ENCODE peak calls at places on chromosomes 6 and 20, in five cellular contexts. One of them, this sample, is unnamed.

GRCh38 chr20:18019068-18019467 is 38.6 kb downstream of the OVOL2 start:
- DNase-seq in GM12878: no peak
- DNase-seq in GM12891: peak
- DNase-seq in HepG2: peak
- DNase-seq in K562: peak
- DNase-seq in this sample: peak

GRCh38 chr6:140051521-140052455 is 677.3 kb upstream of the CITED2 start:
- DNase-seq in GM12878: no peak
- DNase-seq in GM12891: no peak
- DNase-seq in HepG2: no peak
- DNase-seq in K562: no peak
- DNase-seq in this sample: no peak

GRCh38 chr20:6818033-6818808 is 50.7 kb downstream of the BMP2 start:
- DNase-seq in GM12878: no peak
- DNase-seq in GM12891: no peak
- DNase-seq in HepG2: no peak
- DNase-seq in K562: no peak
- DNase-seq in this sample: no peak

GRCh38 chr20:36866681-36867485 is 9.1 kb upstream of the TLDC2 start:
- DNase-seq in GM12878: no peak
- DNase-seq in GM12891: no peak
- DNase-seq in HepG2: no peak
- DNase-seq in K562: no peak
- DNase-seq in this sample: no peak

GRCh38 chr20:38692436-38693411 is 31.6 kb upstream of the SLC32A1 start:
- DNase-seq in GM12878: no peak
- DNase-seq in GM12891: no peak
- DNase-seq in HepG2: peak
- DNase-seq in K562: peak
- DNase-seq in this sample: no peak

GRCh38 chr6:11354019-11354418 is 121.6 kb upstream of the NEDD9 start:
- DNase-seq in GM12878: no peak
- DNase-seq in GM12891: no peak
- DNase-seq in HepG2: no peak
- DNase-seq in K562: no peak
- DNase-seq in this sample: no peak

GRCh38 chr6:89818977-89819335 is 638 bp downstream of the MDN1 start:
- DNase-seq in GM12878: no peak
- DNase-seq in GM12891: no peak
- DNase-seq in HepG2: peak
- DNase-seq in K562: no peak
- DNase-seq in this sample: no peak

GRCh38 chr6:84522135-84522535 is 242.3 kb downstream of the TBX18 start:
- DNase-seq in GM12878: no peak
- DNase-seq in GM12891: no peak
- DNase-seq in HepG2: no peak
- DNase-seq in K562: no peak
- DNase-seq in this sample: no peak

GRCh38 chr20:57841297-57841866 is 131.6 kb upstream of the PMEPA1 start:
- DNase-seq in GM12878: no peak
- DNase-seq in GM12891: no peak
- DNase-seq in HepG2: no peak
- DNase-seq in K562: no peak
- DNase-seq in this sample: no peak

GRCh38 chr6:137734875-137735182 is 132.2 kb upstream of the TNFAIP3 start:
- DNase-seq in GM12878: no peak
- DNase-seq in GM12891: no peak
- DNase-seq in HepG2: peak
- DNase-seq in K562: no peak
- DNase-seq in this sample: no peak

GRCh38 chr20:37357481-37358365 is 11.8 kb downstream of the SRC start:
- DNase-seq in GM12878: no peak
- DNase-seq in GM12891: no peak
- DNase-seq in HepG2: no peak
- DNase-seq in K562: no peak
- DNase-seq in this sample: no peak

GRCh38 chr20:51473771-51474170 is 68.7 kb downstream of the NFATC2 start:
- DNase-seq in GM12878: no peak
- DNase-seq in GM12891: no peak
- DNase-seq in HepG2: no peak
- DNase-seq in K562: no peak
- DNase-seq in this sample: no peak

GRCh38 chr6:27157461-27158315 is 89.8 kb upstream of the PRSS16 start:
- DNase-seq in GM12878: peak
- DNase-seq in GM12891: no peak
- DNase-seq in HepG2: peak
- DNase-seq in K562: peak
- DNase-seq in this sample: no peak

GRCh38 chr6:15739353-15739752 is 76.5 kb upstream of the DTNBP1 start:
- DNase-seq in GM12878: no peak
- DNase-seq in GM12891: no peak
- DNase-seq in HepG2: no peak
- DNase-seq in K562: no peak
- DNase-seq in this sample: no peak

GRCh38 chr20:44765091-44765490 is 19.4 kb downstream of the KCNK15 start:
- DNase-seq in GM12878: no peak
- DNase-seq in GM12891: no peak
- DNase-seq in HepG2: no peak
- DNase-seq in K562: no peak
- DNase-seq in this sample: no peak

GRCh38 chr6:165245287-165245686 is 64.1 kb downstream of the C6orf118 start:
- DNase-seq in GM12878: no peak
- DNase-seq in GM12891: no peak
- DNase-seq in HepG2: no peak
- DNase-seq in K562: no peak
- DNase-seq in this sample: no peak

GRCh38 chr6:95203153-95203754 is 374.1 kb upstream of the MANEA start:
- DNase-seq in GM12878: no peak
- DNase-seq in GM12891: peak
- DNase-seq in HepG2: peak
- DNase-seq in K562: peak
- DNase-seq in this sample: no peak

GRCh38 chr20:34195355-34195754 is 45.9 kb upstream of the ASIP start:
- DNase-seq in GM12878: no peak
- DNase-seq in GM12891: no peak
- DNase-seq in HepG2: no peak
- DNase-seq in K562: no peak
- DNase-seq in this sample: no peak

GRCh38 chr20:8094845-8095244 is 37.2 kb upstream of the PLCB1 start:
- DNase-seq in GM12878: no peak
- DNase-seq in GM12891: no peak
- DNase-seq in HepG2: peak
- DNase-seq in K562: no peak
- DNase-seq in this sample: no peak

GRCh38 chr20:35561268-35561667 is 19.4 kb downstream of the ERGIC3 start:
- DNase-seq in GM12878: no peak
- DNase-seq in GM12891: no peak
- DNase-seq in HepG2: peak
- DNase-seq in K562: no peak
- DNase-seq in this sample: no peak

GRCh38 chr6:162262466-162263196 is 464.9 kb downstream of the PRKN start:
- DNase-seq in GM12878: no peak
- DNase-seq in GM12891: no peak
- DNase-seq in HepG2: no peak
- DNase-seq in K562: no peak
- DNase-seq in this sample: no peak

GRCh38 chr6:137699036-137699683 is 167.9 kb upstream of the TNFAIP3 start:
- DNase-seq in GM12878: no peak
- DNase-seq in GM12891: no peak
- DNase-seq in HepG2: no peak
- DNase-seq in K562: no peak
- DNase-seq in this sample: no peak

DNA sequence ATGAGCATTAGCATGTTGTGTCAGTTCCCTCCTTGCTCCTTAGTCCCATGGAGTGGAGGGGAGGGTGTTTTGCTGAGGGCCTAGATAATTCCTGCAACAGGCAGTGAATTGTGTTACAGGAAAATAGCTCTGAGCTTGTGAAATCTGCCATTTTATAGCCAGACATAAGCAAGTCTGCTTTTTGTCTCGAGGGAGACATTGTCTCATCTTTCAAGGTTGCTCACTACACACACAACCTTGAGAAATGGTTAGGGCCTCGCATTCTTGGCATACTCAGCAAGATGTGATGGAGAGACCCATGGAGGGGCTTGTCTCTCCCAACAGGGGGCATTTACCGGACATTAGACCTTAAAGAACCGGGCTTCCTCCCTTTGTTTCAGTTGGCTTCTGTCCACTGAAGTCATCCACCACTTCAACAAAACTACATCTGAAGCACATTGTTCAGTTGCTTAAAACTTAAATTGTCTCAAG is 108.0 kb upstream of the FOXO3 start:
- DNase-seq in GM12878: no peak
- DNase-seq in GM12891: no peak
- DNase-seq in HepG2: no peak
- DNase-seq in K562: no peak
- DNase-seq in this sample: no peak
- TF ChIP-seq POLR2A in GM12878: no peak
- TF ChIP-seq POLR2A in GM12891: no peak
- TF ChIP-seq POLR2A in HepG2: no peak
- TF ChIP-seq POLR2A in K562: no peak
- TF ChIP-seq POLR2A in this sample: no peak

GRCh38 chr20:53402233-53403005 is 191.2 kb downstream of the ZNF217 start:
- DNase-seq in GM12878: no peak
- DNase-seq in GM12891: no peak
- DNase-seq in HepG2: no peak
- DNase-seq in K562: no peak
- DNase-seq in this sample: no peak

GRCh38 chr20:53403029-53403428 is 190.6 kb downstream of the ZNF217 start:
- DNase-seq in GM12878: no peak
- DNase-seq in GM12891: no peak
- DNase-seq in HepG2: no peak
- DNase-seq in K562: no peak
- DNase-seq in this sample: no peak

GRCh38 chr20:53408728-53409157 is 184.9 kb downstream of the ZNF217 start:
- DNase-seq in GM12878: no peak
- DNase-seq in GM12891: no peak
- DNase-seq in HepG2: no peak
- DNase-seq in K562: no peak
- DNase-seq in this sample: no peak

GRCh38 chr20:53406580-53406979 is 187.1 kb downstream of the ZNF217 start:
- DNase-seq in GM12878: no peak
- DNase-seq in GM12891: no peak
- DNase-seq in HepG2: no peak
- DNase-seq in K562: no peak
- DNase-seq in this sample: no peak

GRCh38 chr20:53405070-53405603 is 188.5 kb downstream of the ZNF217 start:
- DNase-seq in GM12878: no peak
- DNase-seq in GM12891: no peak
- DNase-seq in HepG2: no peak
- DNase-seq in K562: no peak
- DNase-seq in this sample: no peak
- TF ChIP-seq TAF1 in GM12878: no peak
- TF ChIP-seq TAF1 in GM12891: no peak
- TF ChIP-seq TAF1 in HepG2: no peak
- TF ChIP-seq TAF1 in K562: no peak
- TF ChIP-seq TAF1 in this sample: no peak

GRCh38 chr6:31402324-31403282 is 792 bp upstream of the MICA start:
- DNase-seq in GM12878: no peak
- DNase-seq in GM12891: no peak
- DNase-seq in HepG2: no peak
- DNase-seq in K562: no peak
- DNase-seq in this sample: no peak

GRCh38 chr6:31400467-31401289 is 2.7 kb upstream of the MICA start:
- DNase-seq in GM12878: no peak
- DNase-seq in GM12891: no peak
- DNase-seq in HepG2: peak
- DNase-seq in K562: peak
- DNase-seq in this sample: no peak

GRCh38 chr6:31401403-31401802 is 2.0 kb upstream of the MICA start:
- DNase-seq in GM12878: no peak
- DNase-seq in GM12891: no peak
- DNase-seq in HepG2: peak
- DNase-seq in K562: no peak
- DNase-seq in this sample: no peak

GRCh38 chr6:31397901-31398300 is 5.5 kb upstream of the MICA start:
- DNase-seq in GM12878: no peak
- DNase-seq in GM12891: no peak
- DNase-seq in HepG2: no peak
- DNase-seq in K562: no peak
- DNase-seq in this sample: no peak

DNA sequence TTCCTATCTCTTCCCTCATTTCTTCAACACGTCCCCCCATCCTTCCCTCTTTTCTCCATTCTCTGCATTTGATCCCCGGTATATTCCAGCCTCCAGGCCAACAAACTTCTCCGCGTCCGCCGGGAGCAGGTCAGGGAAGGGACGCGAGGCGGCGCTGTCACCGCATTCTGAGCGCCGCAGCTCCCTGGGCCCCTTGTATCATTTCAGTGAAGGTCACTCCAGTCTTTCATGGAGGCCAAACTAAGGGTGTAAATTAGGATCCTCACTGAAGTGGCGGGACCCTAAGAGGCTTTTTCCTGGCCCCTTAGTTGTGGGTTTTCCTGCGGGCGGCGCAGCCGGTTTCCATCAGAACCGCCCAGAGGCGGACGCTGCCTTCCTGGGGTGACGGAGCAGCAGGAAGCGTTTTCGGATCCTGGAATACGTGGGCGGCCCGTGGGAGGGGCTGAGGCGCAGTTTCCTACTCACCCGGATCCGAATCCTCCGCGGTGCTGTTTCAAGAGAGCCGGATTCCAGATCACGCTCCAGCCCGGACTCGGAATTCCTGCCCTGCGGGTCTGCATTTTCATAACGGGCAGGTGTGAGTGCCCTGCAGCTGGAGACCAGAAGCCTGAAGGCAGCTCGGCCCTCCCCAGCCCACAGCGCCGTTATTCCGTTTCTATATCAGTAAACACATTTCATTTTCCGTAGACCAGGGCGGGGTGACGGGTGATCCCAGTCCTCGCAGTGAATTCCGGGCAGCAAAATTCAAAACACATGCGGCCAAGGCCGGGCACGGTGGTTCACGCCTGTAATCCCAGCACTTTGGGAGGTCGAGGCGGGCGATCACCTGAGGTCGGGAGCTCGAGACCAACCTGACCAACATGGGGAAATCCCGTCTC is 3.6 kb upstream of the MICA start:
- DNase-seq in GM12878: no peak
- DNase-seq in GM12891: no peak
- DNase-seq in HepG2: peak
- DNase-seq in K562: peak
- DNase-seq in this sample: peak
- TF ChIP-seq POLR2A in GM12878: no peak
- TF ChIP-seq POLR2A in GM12891: no peak
- TF ChIP-seq POLR2A in HepG2: peak
- TF ChIP-seq POLR2A in K562: peak
- TF ChIP-seq POLR2A in this sample: no peak

GRCh38 chr6:155112757-155113156 is 117.6 kb downstream of the TIAM2 start:
- DNase-seq in GM12878: no peak
- DNase-seq in GM12891: no peak
- DNase-seq in HepG2: no peak
- DNase-seq in K562: no peak
- DNase-seq in this sample: no peak
- TF ChIP-seq TAF1 in GM12878: no peak
- TF ChIP-seq TAF1 in GM12891: no peak
- TF ChIP-seq TAF1 in HepG2: no peak
- TF ChIP-seq TAF1 in K562: no peak
- TF ChIP-seq TAF1 in this sample: no peak

This sample was measured in GM12892.